ENCODE peak calls at places on chromosomes 2 and 18, in six cellular contexts. L is heart left ventricle, H is GM13977, M is cardiac fibroblast, P is upper lobe of right lung, S is colonic mucosa. X is an unnamed sample.

GRCh38 chr2:37394986-37395555 is 50.6 kb downstream of the QPCT start:
- DNase-seq in L (no peak), H (no peak), M (peak; percentile 65), P (no peak), S (no peak), X (no peak)

GRCh38 chr2:85106489-85107180 is 26.6 kb upstream of the TCF7L1 start:
- DNase-seq in L (no peak), H (no peak), M (peak; percentile 74), P (no peak), S (no peak), X (no peak)

GRCh38 chr2:25697559-25698341 is 24.4 kb upstream of the DTNB start:
- DNase-seq in L (no peak), H (no peak), M (peak; percentile 23), P (peak; percentile 29), S (no peak), X (no peak)

GRCh38 chr2:200905618-200906296 is 16.6 kb downstream of the NIF3L1 start:
- DNase-seq in L (peak; percentile 70), H (peak; percentile 43), M (peak; percentile 84), P (peak; percentile 80), S (peak; percentile 81), X (peak; percentile 24)

GRCh38 chr2:39401319-39401718 is 35.8 kb downstream of the MAP4K3 start:
- DNase-seq in L (no peak), H (no peak), M (no peak), P (no peak), S (no peak), X (no peak)

GRCh38 chr2:219688560-219689445 is 61.4 kb downstream of the SLC4A3 start:
- DNase-seq in L (peak; percentile 61), H (no peak), M (peak; percentile 89), P (no peak), S (no peak), X (no peak)

GRCh38 chr18:652131-652530 is 5.3 kb upstream of the TYMS start:
- DNase-seq in L (no peak), H (no peak), M (no peak), P (no peak), S (no peak), X (no peak)

GRCh38 chr2:98713332-98714015 is 17.5 kb downstream of the MGAT4A start:
- DNase-seq in L (no peak), H (peak; percentile 44), M (no peak), P (no peak), S (no peak), X (no peak)

GRCh38 chr18:36179562-36180334 is 7.5 kb upstream of the MOCOS start:
- DNase-seq in L (peak; percentile 65), H (no peak), M (peak; percentile 96), P (peak; percentile 80), S (peak; percentile 63), X (no peak)

GRCh38 chr2:73939419-73939818 is 12.7 kb downstream of the DGUOK start:
- DNase-seq in L (peak; percentile 52), H (no peak), M (peak; percentile 51), P (peak; percentile 66), S (no peak), X (no peak)

GRCh38 chr2:74658516-74658915 is 4.5 kb downstream of the SEMA4F start:
- DNase-seq in L (no peak), H (no peak), M (peak; percentile 40), P (no peak), S (no peak), X (no peak)

GRCh38 chr2:240431663-240432424 is 3.6 kb upstream of the GPC1 start:
- DNase-seq in L (peak; percentile 20), H (no peak), M (no peak), P (peak; percentile 54), S (no peak), X (no peak)

GRCh38 chr2:73961823-73962615 is 22.7 kb upstream of the TET3 start:
- DNase-seq in L (no peak), H (no peak), M (no peak), P (no peak), S (no peak), X (no peak)

GRCh38 chr2:134089454-134089853 is 164.4 kb upstream of the MGAT5 start:
- DNase-seq in L (no peak), H (no peak), M (no peak), P (no peak), S (no peak), X (no peak)

GRCh38 chr2:223621901-223622300 is 19.7 kb upstream of the SCG2 start:
- DNase-seq in L (no peak), H (no peak), M (no peak), P (no peak), S (no peak), X (no peak)

GRCh38 chr2:187569042-187569441 is 14.8 kb upstream of the TFPI start:
- DNase-seq in L (no peak), H (no peak), M (no peak), P (no peak), S (no peak), X (no peak)

GRCh38 chr2:231124833-231125232 is at the start of gene HTR2B:
- DNase-seq in L (no peak), H (peak; percentile 22), M (peak; percentile 64), P (no peak), S (no peak), X (no peak)

GRCh38 chr2:168699834-168700417 is 102.5 kb upstream of the NOSTRIN start:
- DNase-seq in L (peak; percentile 88), H (no peak), M (peak; percentile 94), P (no peak), S (peak; percentile 93), X (no peak)

GRCh38 chr2:165443524-165443923 is 26.0 kb upstream of the CSRNP3 start:
- DNase-seq in L (no peak), H (no peak), M (no peak), P (no peak), S (no peak), X (no peak)

DNA sequence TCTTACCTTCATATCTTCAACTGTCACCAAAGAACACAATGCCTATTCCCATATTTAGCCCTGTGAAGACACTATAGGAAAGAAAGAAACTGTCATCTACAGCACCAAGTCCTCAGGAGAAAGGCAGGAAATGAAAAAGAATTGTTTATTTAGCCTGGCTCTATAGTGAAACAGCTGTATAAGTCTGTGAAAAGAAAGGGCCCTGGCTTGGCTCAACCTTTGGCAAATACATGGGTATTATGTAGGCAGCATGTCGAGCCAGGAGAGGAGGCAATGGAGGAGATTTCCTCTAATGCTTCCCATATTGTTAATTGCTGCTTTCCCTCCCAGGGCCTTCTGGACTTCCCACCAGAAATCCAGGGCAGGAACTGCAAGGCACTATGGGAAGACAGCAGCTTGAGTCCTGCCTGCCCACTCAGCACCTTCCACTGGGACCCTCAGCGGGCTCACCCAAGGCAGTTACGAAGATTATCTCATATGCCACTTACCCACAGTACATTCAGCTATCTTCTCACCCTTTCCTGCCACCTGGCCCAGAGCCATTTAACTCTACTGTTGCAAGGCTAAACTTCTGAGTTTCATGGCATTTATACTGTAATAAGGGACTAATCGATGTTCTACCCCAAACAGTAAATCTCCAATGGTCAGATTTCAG is 30.1 kb downstream of the SLC8A1 start:
- DNase-seq in L (no peak), H (no peak), M (peak; percentile 32), P (no peak), S (no peak), X (no peak)
- TF ChIP-seq CTCF in L (no peak), H (no peak), M (no peak), P (no peak), S (no peak), X (no peak)

DNA sequence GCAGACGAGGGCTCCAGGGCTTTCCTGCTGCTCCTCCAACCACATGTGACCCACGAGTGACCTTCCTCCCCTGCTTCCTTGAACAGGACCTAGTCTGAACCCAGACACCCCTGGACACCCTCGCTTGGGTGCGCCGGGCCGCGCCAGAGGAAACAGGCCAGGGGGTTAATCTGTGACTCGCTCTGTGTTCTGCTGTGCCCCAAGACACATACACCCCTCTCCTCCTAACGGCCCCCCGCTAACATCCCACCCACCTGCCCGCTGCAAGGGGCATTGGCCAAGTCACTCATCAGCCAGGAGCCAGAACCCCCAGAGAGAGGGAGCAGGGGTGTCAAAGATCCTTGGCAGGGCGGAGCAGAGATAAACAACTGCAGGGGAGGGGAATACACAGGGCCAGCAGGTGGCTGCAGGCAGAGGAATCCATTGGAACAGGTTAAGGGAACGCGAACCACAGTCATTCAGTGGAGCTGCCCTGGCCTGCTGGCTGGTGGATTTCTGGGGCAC is 38.1 kb downstream of the TNS1 start:
- DNase-seq in L (peak; percentile 37), H (no peak), M (no peak), P (peak; percentile 53), S (no peak), X (no peak)
- TF ChIP-seq CTCF in L (no peak), H (no peak), M (no peak), P (no peak), S (no peak), X (no peak)

DNA sequence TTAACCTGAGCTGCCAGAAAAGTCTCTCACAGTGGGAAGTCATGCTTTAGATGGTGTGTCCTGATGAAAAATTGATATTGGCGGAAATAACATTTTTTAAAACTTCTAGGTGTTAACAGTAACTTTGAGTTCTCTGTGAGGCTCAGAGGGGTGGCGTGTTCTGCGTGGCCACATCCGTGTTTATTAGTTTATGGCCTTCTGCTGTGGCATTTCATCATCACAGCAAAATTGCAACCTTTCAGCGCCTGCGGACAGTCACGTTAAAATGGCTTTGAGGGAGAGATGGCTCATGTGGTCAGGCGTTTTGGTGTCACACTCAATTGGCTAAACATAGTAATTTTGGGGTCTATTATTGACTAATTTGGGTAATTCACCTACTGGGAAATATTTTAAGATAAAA is 42.4 kb downstream of the KLHL29 start:
- DNase-seq in L (no peak), H (no peak), M (no peak), P (no peak), S (no peak), X (no peak)
- TF ChIP-seq CTCF in L (no peak), H (no peak), M (no peak), P (no peak), S (no peak), X (no peak)

GRCh38 chr18:75231053-75231406 is 20.4 kb downstream of the TSHZ1 start:
- DNase-seq in L (no peak), H (no peak), M (no peak), P (no peak), S (no peak), X (no peak)
- TF ChIP-seq CTCF in L (no peak), H (no peak), M (no peak), P (no peak), S (no peak), X (no peak)

DNA sequence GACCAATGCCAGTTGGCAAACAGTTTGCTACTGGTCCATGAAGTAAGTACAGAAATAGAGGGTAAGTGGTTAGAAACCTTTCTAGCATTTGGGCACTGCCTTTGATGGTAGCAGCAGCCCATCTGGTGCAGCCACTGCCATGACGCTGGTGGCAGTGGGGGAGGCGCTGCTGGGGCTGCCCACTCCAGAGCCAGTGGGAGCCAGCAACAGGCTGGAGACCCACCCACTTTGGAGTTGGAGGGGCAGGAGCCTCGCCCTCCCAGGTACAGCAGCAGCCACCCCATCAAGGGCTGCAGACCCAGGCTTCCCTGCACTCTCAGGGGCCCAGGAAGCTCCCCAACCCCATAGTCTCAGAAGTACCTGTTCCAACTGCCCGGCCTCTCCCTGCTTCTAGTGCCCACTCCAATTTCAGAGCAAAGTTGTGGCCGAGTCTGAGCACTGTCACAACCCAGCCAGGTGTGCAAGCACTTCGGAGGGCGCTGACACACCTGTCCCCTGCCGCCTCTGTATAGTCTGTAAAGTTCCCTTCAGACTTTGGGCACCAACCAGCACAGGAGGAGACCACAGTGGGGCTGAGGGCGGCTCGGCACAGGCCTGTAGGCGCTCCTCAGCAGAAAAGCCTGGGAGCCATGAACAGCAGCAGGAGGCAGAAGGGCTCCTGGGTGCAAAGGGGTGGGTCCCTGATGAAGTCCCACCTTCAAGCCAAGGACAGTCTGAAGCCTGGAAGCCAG is 125.6 kb upstream of the CCDC150 start:
- DNase-seq in L (no peak), H (no peak), M (no peak), P (no peak), S (no peak), X (no peak)
- TF ChIP-seq CTCF in L (no peak), H (no peak), M (no peak), P (no peak), S (no peak), X (no peak)